ENCODE peak calls at places on chromosomes 2 and 18, in four cellular contexts. C is mesothelial cell of epicardium, Z is neural crest cell, A is GM18507. T is an unnamed sample.

GRCh38 chr2:102056079-102056581 is 64.4 kb downstream of the IL1R2 start:
- DNase-seq in A (no peak), Z (no peak), C (no peak), T (no peak)

GRCh38 chr18:62682396-62682795 is 32.9 kb upstream of the PHLPP1 start:
- DNase-seq in A (no peak), Z (no peak), C (no peak), T (no peak)

GRCh38 chr2:53234548-53234903 is 533.1 kb upstream of the CHAC2 start:
- DNase-seq in A (no peak), C (no peak), Z (no peak), T (no peak)

GRCh38 chr2:230914886-230915285 is 10.2 kb downstream of the GPR55 start:
- DNase-seq in C (no peak), Z (no peak), A (no peak), T (peak; percentile 61)

GRCh38 chr2:233285921-233286320 is 21.7 kb upstream of the SAG start:
- DNase-seq in Z (no peak), A (no peak), C (no peak), T (no peak)

GRCh38 chr2:148021059-148021985 is at the start of gene MBD5:
- DNase-seq in A (no peak), C (peak; percentile 57), Z (peak; percentile 45), T (peak; percentile 80)

GRCh38 chr2:189096769-189097447 is 82.7 kb downstream of the COL5A2 start:
- DNase-seq in A (no peak), Z (no peak), C (no peak), T (no peak)

GRCh38 chr2:96501471-96501874 is 3.7 kb downstream of the NEURL3 start:
- DNase-seq in A (no peak), C (no peak), Z (no peak), T (no peak)

GRCh38 chr18:39854291-39854690 is 2100.7 kb upstream of the PIK3C3 start:
- DNase-seq in A (no peak), Z (no peak), C (no peak), T (no peak)

GRCh38 chr2:66929632-66930385 is 467.3 kb upstream of the ETAA1 start:
- DNase-seq in Z (no peak), C (peak; percentile 83), A (no peak), T (no peak)

GRCh38 chr2:33482518-33482917 is 6.1 kb downstream of the RASGRP3 start:
- DNase-seq in Z (no peak), C (no peak), A (no peak), T (no peak)

GRCh38 chr2:39375917-39376316 is 61.2 kb downstream of the MAP4K3 start:
- DNase-seq in A (no peak), Z (no peak), C (no peak), T (no peak)

GRCh38 chr2:189411860-189412259 is 29.4 kb upstream of the WDR75 start:
- DNase-seq in C (no peak), A (no peak), Z (no peak), T (no peak)

GRCh38 chr2:174785481-174785880 is 21.2 kb upstream of the CHRNA1 start:
- DNase-seq in A (no peak), Z (no peak), C (no peak), T (no peak)